ENCODE peak calls at places on chromosomes 7 and 10, in ten cellular contexts. One of them, this sample, is unnamed. For H3K4me1, the result is how much of the 10 kb centered on the place peaks cover.

GRCh38 chr10:50648089-50648934 is 24.6 kb upstream of the SGMS1 start:
- DNase-seq in H9: no peak
- DNase-seq in transverse colon: no peak
- DNase-seq in A549: no peak
- DNase-seq in mammary epithelial cell: no peak
- DNase-seq in gastrocnemius medialis: no peak
- DNase-seq in mucosa of descending colon: no peak
- DNase-seq in esophagus squamous epithelium: no peak
- DNase-seq in fibroblast of lung: no peak
- DNase-seq in cardiac muscle cell: no peak
- DNase-seq in this sample: no peak

GRCh38 chr10:33465747-33466146 is 131.3 kb upstream of the NRP1 start:
- DNase-seq in esophagus squamous epithelium: no peak
- DNase-seq in mammary epithelial cell: no peak
- DNase-seq in mucosa of descending colon: no peak
- DNase-seq in H9: no peak
- DNase-seq in A549: no peak
- DNase-seq in transverse colon: no peak
- DNase-seq in cardiac muscle cell: peak
- DNase-seq in fibroblast of lung: no peak
- DNase-seq in gastrocnemius medialis: no peak
- DNase-seq in this sample: no peak

GRCh38 chr10:69913586-69913985 is 111.9 kb downstream of the COL13A1 start:
- DNase-seq in gastrocnemius medialis: no peak
- DNase-seq in mammary epithelial cell: no peak
- DNase-seq in mucosa of descending colon: no peak
- DNase-seq in A549: no peak
- DNase-seq in H9: no peak
- DNase-seq in esophagus squamous epithelium: no peak
- DNase-seq in fibroblast of lung: no peak
- DNase-seq in transverse colon: no peak
- DNase-seq in cardiac muscle cell: no peak
- DNase-seq in this sample: no peak

GRCh38 chr7:45709168-45710034 is 135.2 kb downstream of the ADCY1 start:
- DNase-seq in mucosa of descending colon: peak
- DNase-seq in mammary epithelial cell: no peak
- DNase-seq in transverse colon: peak
- DNase-seq in gastrocnemius medialis: peak
- DNase-seq in A549: no peak
- DNase-seq in esophagus squamous epithelium: no peak
- DNase-seq in H9: peak
- DNase-seq in cardiac muscle cell: peak
- DNase-seq in fibroblast of lung: peak
- DNase-seq in this sample: no peak

GRCh38 chr10:118523775-118524174 is 71.7 kb downstream of the PRLHR start:
- DNase-seq in transverse colon: no peak
- DNase-seq in fibroblast of lung: peak
- DNase-seq in cardiac muscle cell: no peak
- DNase-seq in A549: no peak
- DNase-seq in mammary epithelial cell: peak
- DNase-seq in esophagus squamous epithelium: no peak
- DNase-seq in H9: no peak
- DNase-seq in mucosa of descending colon: no peak
- DNase-seq in gastrocnemius medialis: no peak
- DNase-seq in this sample: no peak

GRCh38 chr7:32347244-32347828 is 142.8 kb downstream of the LSM5 start:
- DNase-seq in transverse colon: no peak
- DNase-seq in A549: peak
- DNase-seq in mammary epithelial cell: no peak
- DNase-seq in mucosa of descending colon: peak
- DNase-seq in fibroblast of lung: peak
- DNase-seq in cardiac muscle cell: peak
- DNase-seq in esophagus squamous epithelium: no peak
- DNase-seq in H9: no peak
- DNase-seq in gastrocnemius medialis: no peak
- DNase-seq in this sample: peak

GRCh38 chr10:87961314-87961713 is 97.9 kb downstream of the PTEN start:
- DNase-seq in mammary epithelial cell: no peak
- DNase-seq in mucosa of descending colon: no peak
- DNase-seq in esophagus squamous epithelium: no peak
- DNase-seq in cardiac muscle cell: peak
- DNase-seq in H9: no peak
- DNase-seq in A549: no peak
- DNase-seq in fibroblast of lung: peak
- DNase-seq in transverse colon: no peak
- DNase-seq in gastrocnemius medialis: no peak
- DNase-seq in this sample: no peak

GRCh38 chr7:100552532-100552931 is 13.5 kb downstream of the AGFG2 start:
- DNase-seq in gastrocnemius medialis: no peak
- DNase-seq in fibroblast of lung: no peak
- DNase-seq in A549: no peak
- DNase-seq in mammary epithelial cell: no peak
- DNase-seq in esophagus squamous epithelium: no peak
- DNase-seq in transverse colon: no peak
- DNase-seq in mucosa of descending colon: no peak
- DNase-seq in cardiac muscle cell: no peak
- DNase-seq in H9: no peak
- DNase-seq in this sample: no peak

GRCh38 chr7:87046456-87046855 is 13.0 kb downstream of the ELAPOR2 start:
- DNase-seq in fibroblast of lung: no peak
- DNase-seq in cardiac muscle cell: no peak
- DNase-seq in mucosa of descending colon: no peak
- DNase-seq in gastrocnemius medialis: no peak
- DNase-seq in transverse colon: no peak
- DNase-seq in esophagus squamous epithelium: no peak
- DNase-seq in mammary epithelial cell: no peak
- DNase-seq in H9: no peak
- DNase-seq in A549: no peak
- DNase-seq in this sample: no peak

GRCh38 chr10:43879742-43880141 is 231.1 kb upstream of the ZNF32 start:
- DNase-seq in gastrocnemius medialis: no peak
- DNase-seq in A549: no peak
- DNase-seq in H9: no peak
- DNase-seq in cardiac muscle cell: no peak
- DNase-seq in mucosa of descending colon: no peak
- DNase-seq in fibroblast of lung: no peak
- DNase-seq in transverse colon: no peak
- DNase-seq in mammary epithelial cell: no peak
- DNase-seq in esophagus squamous epithelium: no peak
- DNase-seq in this sample: no peak

GRCh38 chr7:73721237-73721848 is 1.9 kb upstream of the STX1A start:
- DNase-seq in gastrocnemius medialis: peak
- DNase-seq in mammary epithelial cell: no peak
- DNase-seq in H9: no peak
- DNase-seq in A549: no peak
- DNase-seq in fibroblast of lung: no peak
- DNase-seq in transverse colon: peak
- DNase-seq in cardiac muscle cell: no peak
- DNase-seq in esophagus squamous epithelium: no peak
- DNase-seq in mucosa of descending colon: peak
- DNase-seq in this sample: no peak

GRCh38 chr10:103661951-103662405 is 168.5 kb downstream of the NEURL1 start:
- DNase-seq in mammary epithelial cell: no peak
- DNase-seq in mucosa of descending colon: no peak
- DNase-seq in gastrocnemius medialis: no peak
- DNase-seq in transverse colon: no peak
- DNase-seq in esophagus squamous epithelium: no peak
- DNase-seq in H9: no peak
- DNase-seq in cardiac muscle cell: no peak
- DNase-seq in A549: no peak
- DNase-seq in fibroblast of lung: no peak
- DNase-seq in this sample: no peak

GRCh38 chr7:138885383-138886147 is 87.6 kb upstream of the ATP6V0A4 start:
- DNase-seq in gastrocnemius medialis: no peak
- DNase-seq in esophagus squamous epithelium: no peak
- DNase-seq in mammary epithelial cell: no peak
- DNase-seq in transverse colon: no peak
- DNase-seq in cardiac muscle cell: no peak
- DNase-seq in mucosa of descending colon: no peak
- DNase-seq in fibroblast of lung: no peak
- DNase-seq in A549: no peak
- DNase-seq in H9: no peak
- DNase-seq in this sample: no peak

GRCh38 chr7:35331730-35332678 is 78.1 kb upstream of the TBX20 start:
- DNase-seq in esophagus squamous epithelium: no peak
- DNase-seq in gastrocnemius medialis: no peak
- DNase-seq in fibroblast of lung: no peak
- DNase-seq in transverse colon: no peak
- DNase-seq in mammary epithelial cell: no peak
- DNase-seq in A549: no peak
- DNase-seq in cardiac muscle cell: no peak
- DNase-seq in H9: no peak
- DNase-seq in mucosa of descending colon: no peak
- DNase-seq in this sample: no peak

GRCh38 chr7:36312064-36312914 is 77.4 kb upstream of the ANLN start:
- DNase-seq in H9: peak
- DNase-seq in cardiac muscle cell: no peak
- DNase-seq in esophagus squamous epithelium: no peak
- DNase-seq in mucosa of descending colon: peak
- DNase-seq in transverse colon: peak
- DNase-seq in fibroblast of lung: no peak
- DNase-seq in gastrocnemius medialis: no peak
- DNase-seq in mammary epithelial cell: peak
- DNase-seq in A549: no peak
- DNase-seq in this sample: no peak

GRCh38 chr10:70866424-70866823 is 21.9 kb downstream of the PCBD1 start:
- DNase-seq in A549: no peak
- DNase-seq in esophagus squamous epithelium: no peak
- DNase-seq in mammary epithelial cell: peak
- DNase-seq in H9: no peak
- DNase-seq in gastrocnemius medialis: peak
- DNase-seq in mucosa of descending colon: no peak
- DNase-seq in fibroblast of lung: peak
- DNase-seq in cardiac muscle cell: peak
- DNase-seq in transverse colon: no peak
- DNase-seq in this sample: no peak

GRCh38 chr10:100303724-100304319 is 17.3 kb upstream of the BLOC1S2 start:
- DNase-seq in esophagus squamous epithelium: no peak
- DNase-seq in cardiac muscle cell: peak
- DNase-seq in fibroblast of lung: peak
- DNase-seq in mucosa of descending colon: no peak
- DNase-seq in mammary epithelial cell: peak
- DNase-seq in A549: peak
- DNase-seq in transverse colon: no peak
- DNase-seq in gastrocnemius medialis: no peak
- DNase-seq in H9: no peak
- DNase-seq in this sample: no peak

GRCh38 chr7:112272921-112273561 is 66.5 kb downstream of the ZNF277 start:
- DNase-seq in H9: no peak
- DNase-seq in cardiac muscle cell: peak
- DNase-seq in esophagus squamous epithelium: no peak
- DNase-seq in mucosa of descending colon: no peak
- DNase-seq in mammary epithelial cell: no peak
- DNase-seq in fibroblast of lung: no peak
- DNase-seq in gastrocnemius medialis: peak
- DNase-seq in A549: no peak
- DNase-seq in transverse colon: peak
- DNase-seq in this sample: no peak

GRCh38 chr7:25731035-25731880 is 420.7 kb upstream of the NFE2L3 start:
- DNase-seq in esophagus squamous epithelium: no peak
- DNase-seq in A549: no peak
- DNase-seq in mammary epithelial cell: no peak
- DNase-seq in fibroblast of lung: no peak
- DNase-seq in mucosa of descending colon: no peak
- DNase-seq in gastrocnemius medialis: no peak
- DNase-seq in transverse colon: no peak
- DNase-seq in H9: no peak
- DNase-seq in cardiac muscle cell: peak
- DNase-seq in this sample: no peak

GRCh38 chr7:23470290-23471089 is at the start of gene IGF2BP3:
- DNase-seq in mucosa of descending colon: peak
- DNase-seq in fibroblast of lung: peak
- DNase-seq in mammary epithelial cell: peak
- DNase-seq in esophagus squamous epithelium: no peak
- DNase-seq in A549: peak
- DNase-seq in transverse colon: peak
- DNase-seq in gastrocnemius medialis: no peak
- DNase-seq in H9: peak
- DNase-seq in cardiac muscle cell: peak
- DNase-seq in this sample: peak
- H3K4me1 ChIP-seq in mucosa of descending colon: half or more
- H3K4me1 ChIP-seq in fibroblast of lung: under half
- H3K4me1 ChIP-seq in mammary epithelial cell: under half
- H3K4me1 ChIP-seq in esophagus squamous epithelium: under half
- H3K4me1 ChIP-seq in A549: under half
- H3K4me1 ChIP-seq in transverse colon: half or more
- H3K4me1 ChIP-seq in gastrocnemius medialis: under half
- H3K4me1 ChIP-seq in H9: under half
- H3K4me1 ChIP-seq in cardiac muscle cell: under half
- H3K4me1 ChIP-seq in this sample: under half

DNA sequence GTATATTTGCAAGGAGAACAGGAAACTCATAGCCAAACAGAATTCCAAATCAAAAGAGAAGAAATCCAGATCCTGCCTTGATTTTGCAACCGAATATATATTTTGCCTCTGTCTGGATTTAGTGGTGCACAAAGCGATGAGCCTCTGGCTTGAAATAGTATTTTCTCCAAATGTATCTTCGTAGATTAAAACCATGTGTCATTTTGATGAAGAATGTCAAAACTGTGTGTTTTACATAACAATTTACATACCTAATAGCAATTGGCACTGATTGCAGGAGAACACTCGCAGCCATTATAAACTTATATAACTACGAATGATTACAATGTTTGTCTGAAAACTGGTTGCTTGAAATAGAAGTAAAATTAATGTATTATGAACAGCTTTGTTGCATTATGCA is 156.4 kb downstream of the ARID5B start:
- DNase-seq in H9: no peak
- DNase-seq in cardiac muscle cell: no peak
- DNase-seq in A549: no peak
- DNase-seq in esophagus squamous epithelium: no peak
- DNase-seq in transverse colon: no peak
- DNase-seq in mucosa of descending colon: no peak
- DNase-seq in mammary epithelial cell: no peak
- DNase-seq in fibroblast of lung: no peak
- DNase-seq in gastrocnemius medialis: no peak
- DNase-seq in this sample: no peak
- H3K4me1 ChIP-seq in H9: under half
- H3K4me1 ChIP-seq in cardiac muscle cell: under half
- H3K4me1 ChIP-seq in A549: under half
- H3K4me1 ChIP-seq in esophagus squamous epithelium: under half
- H3K4me1 ChIP-seq in transverse colon: half or more
- H3K4me1 ChIP-seq in mucosa of descending colon: under half
- H3K4me1 ChIP-seq in mammary epithelial cell: under half
- H3K4me1 ChIP-seq in fibroblast of lung: under half
- H3K4me1 ChIP-seq in gastrocnemius medialis: half or more
- H3K4me1 ChIP-seq in this sample: under half

GRCh38 chr10:12730809-12731519 is 270.5 kb downstream of the CCDC3 start:
- DNase-seq in mammary epithelial cell: no peak
- DNase-seq in transverse colon: no peak
- DNase-seq in esophagus squamous epithelium: no peak
- DNase-seq in mucosa of descending colon: no peak
- DNase-seq in gastrocnemius medialis: no peak
- DNase-seq in cardiac muscle cell: peak
- DNase-seq in A549: no peak
- DNase-seq in fibroblast of lung: no peak
- DNase-seq in H9: no peak
- DNase-seq in this sample: no peak
- H3K4me1 ChIP-seq in mammary epithelial cell: under half
- H3K4me1 ChIP-seq in transverse colon: under half
- H3K4me1 ChIP-seq in esophagus squamous epithelium: under half
- H3K4me1 ChIP-seq in mucosa of descending colon: under half
- H3K4me1 ChIP-seq in gastrocnemius medialis: under half
- H3K4me1 ChIP-seq in cardiac muscle cell: under half
- H3K4me1 ChIP-seq in A549: under half
- H3K4me1 ChIP-seq in fibroblast of lung: under half
- H3K4me1 ChIP-seq in H9: under half
- H3K4me1 ChIP-seq in this sample: under half

GRCh38 chr10:132538031-132538789 is 623 bp downstream of the INPP5A start:
- DNase-seq in H9: no peak
- DNase-seq in esophagus squamous epithelium: no peak
- DNase-seq in A549: no peak
- DNase-seq in transverse colon: peak
- DNase-seq in mucosa of descending colon: peak
- DNase-seq in cardiac muscle cell: no peak
- DNase-seq in gastrocnemius medialis: peak
- DNase-seq in fibroblast of lung: no peak
- DNase-seq in mammary epithelial cell: no peak
- DNase-seq in this sample: no peak
- H3K4me1 ChIP-seq in H9: under half
- H3K4me1 ChIP-seq in esophagus squamous epithelium: under half
- H3K4me1 ChIP-seq in A549: under half
- H3K4me1 ChIP-seq in transverse colon: under half
- H3K4me1 ChIP-seq in mucosa of descending colon: under half
- H3K4me1 ChIP-seq in cardiac muscle cell: under half
- H3K4me1 ChIP-seq in gastrocnemius medialis: half or more
- H3K4me1 ChIP-seq in fibroblast of lung: under half
- H3K4me1 ChIP-seq in mammary epithelial cell: under half
- H3K4me1 ChIP-seq in this sample: under half